ENCODE peak calls at places on chromosomes 6 and 20, in nine cellular contexts. Y, S, M, K, E, L, Z, U and H are unnamed samples.

GRCh38 chr6:89116702-89117101 is 1.2 kb downstream of the SRSF12 start:
- DNase-seq in Z (no peak), M (no peak), Y (no peak), L (no peak), E (no peak), S (no peak), K (no peak), U (no peak), H (no peak)

GRCh38 chr20:19924255-19924654 is 92.9 kb upstream of the NAA20 start:
- DNase-seq in Y (no peak), K (no peak), S (no peak), U (no peak), E (no peak), L (no peak), Z (no peak), M (no peak), H (no peak)

GRCh38 chr6:158954778-158955177 is 45.2 kb downstream of the RSPH3 start:
- DNase-seq in K (no peak), E (peak), Z (no peak), Y (no peak), M (no peak), S (no peak), U (no peak), L (no peak), H (no peak)

GRCh38 chr6:81683928-81684327 is 68.6 kb downstream of the TENT5A start:
- DNase-seq in Y (no peak), K (no peak), Z (peak), U (no peak), L (no peak), E (peak), S (no peak), M (no peak), H (no peak)

GRCh38 chr6:17808609-17809008 is 101.9 kb upstream of the NUP153 start:
- DNase-seq in Y (no peak), Z (no peak), K (no peak), E (no peak), M (no peak), U (no peak), L (no peak), S (no peak), H (no peak)

GRCh38 chr20:474581-474980 is 12.2 kb upstream of the TBC1D20 start:
- DNase-seq in L (no peak), Y (no peak), E (no peak), S (no peak), U (no peak), K (no peak), Z (no peak), M (no peak), H (no peak)

GRCh38 chr20:62258499-62259293 is 20.4 kb downstream of the OSBPL2 start:
- DNase-seq in Z (peak), Y (no peak), U (no peak), L (peak), K (no peak), E (peak), S (no peak), M (no peak), H (no peak)

GRCh38 chr20:11159728-11160127 is 485.9 kb upstream of the JAG1 start:
- DNase-seq in U (no peak), M (peak), E (peak), Y (no peak), K (no peak), S (no peak), L (peak), Z (no peak), H (peak)

GRCh38 chr6:130473886-130474285 is 108.1 kb downstream of the TMEM200A start:
- DNase-seq in K (no peak), L (peak), Z (peak), E (peak), S (no peak), U (no peak), M (no peak), Y (no peak), H (no peak)

GRCh38 chr20:38833857-38834164 is 28.3 kb downstream of the PPP1R16B start:
- DNase-seq in S (peak), L (no peak), Z (no peak), U (no peak), M (no peak), E (no peak), Y (no peak), K (no peak), H (no peak)